ENCODE peak calls at places on chromosomes 1 and 21, in four cellular contexts. J is A549; U is CD4-positive, alpha-beta memory T cell; E is sigmoid colon. L is an unnamed sample.

GRCh38 chr1:36457691-36458090 is 6.5 kb downstream of the MRPS15 start:
- DNase-seq in J (no peak), U (peak; percentile 24), E (no peak), L (peak; percentile 85)

GRCh38 chr1:27527857-27528700 is 38.1 kb upstream of the WASF2 start:
- DNase-seq in J (no peak), U (peak; percentile 51), E (no peak), L (no peak)

GRCh38 chr1:21933397-21934248 is 3.5 kb downstream of the HSPG2 start:
- DNase-seq in J (no peak), U (no peak), E (peak; percentile 94), L (no peak)

GRCh38 chr1:202274611-202275010 is 67.1 kb downstream of the UBE2T start:
- DNase-seq in J (peak; percentile 50), U (peak; percentile 14), E (no peak), L (peak; percentile 20)

GRCh38 chr1:48123647-48124046 is 98.9 kb upstream of the SLC5A9 start:
- DNase-seq in J (no peak), U (no peak), E (no peak), L (no peak)

GRCh38 chr1:7785108-7785507 is 1.0 kb downstream of the PER3 start:
- DNase-seq in J (no peak), U (no peak), E (no peak), L (no peak)

GRCh38 chr1:33433509-33434362 is 2.8 kb upstream of the PHC2 start:
- DNase-seq in J (peak; percentile 16), U (no peak), E (peak; percentile 86), L (no peak)

GRCh38 chr1:235056937-235057336 is 71.7 kb downstream of the TOMM20 start:
- DNase-seq in J (peak; percentile 36), U (no peak), E (no peak), L (no peak)

GRCh38 chr1:189429610-189430009 is 1048.1 kb downstream of the BRINP3 start:
- DNase-seq in J (peak; percentile 2), U (no peak), E (no peak), L (peak; percentile 47)

GRCh38 chr1:19435181-19435580 is 50.2 kb downstream of the CAPZB start:
- DNase-seq in J (no peak), U (no peak), E (peak; percentile 79), L (no peak)

GRCh38 chr1:174839211-174839610 is 160.5 kb upstream of the CACYBP start:
- DNase-seq in J (no peak), U (no peak), E (no peak), L (no peak)

GRCh38 chr1:97038410-97038809 is 316.8 kb downstream of the PTBP2 start:
- DNase-seq in J (no peak), U (no peak), E (no peak), L (no peak)

GRCh38 chr1:10980841-10981727 is 31.4 kb upstream of the TARDBP start:
- DNase-seq in J (no peak), U (no peak), E (peak; percentile 79), L (no peak)

GRCh38 chr1:234978397-234979291 is 150.0 kb downstream of the TOMM20 start:
- DNase-seq in J (no peak), U (peak; percentile 76), E (peak; percentile 85), L (no peak)

GRCh38 chr21:31252611-31253010 is 91.5 kb downstream of the TIAM1 start:
- DNase-seq in J (no peak), U (no peak), E (no peak), L (no peak)

GRCh38 chr1:184287001-184287400 is 99.8 kb upstream of the C1orf21 start:
- DNase-seq in J (no peak), U (no peak), E (peak; percentile 77), L (no peak)

GRCh38 chr1:204578867-204579664 is 62.9 kb downstream of the MDM4 start:
- DNase-seq in J (no peak), U (peak; percentile 14), E (peak; percentile 71), L (no peak)

GRCh38 chr1:161481624-161482392 is 23.4 kb upstream of the FCGR2A start:
- DNase-seq in J (no peak), U (no peak), E (no peak), L (no peak)

GRCh38 chr1:101567582-101568189 is 330.9 kb downstream of the S1PR1 start:
- DNase-seq in J (peak; percentile 1), U (peak; percentile 31), E (no peak), L (peak; percentile 51)

GRCh38 chr1:92583821-92584760 is 97.4 kb upstream of the GFI1 start:
- DNase-seq in J (no peak), U (peak; percentile 67), E (no peak), L (peak; percentile 84)

GRCh38 chr1:38117444-38117887 is 70.9 kb upstream of the POU3F1 start:
- DNase-seq in J (no peak), U (no peak), E (no peak), L (no peak)

GRCh38 chr1:89198081-89198480 is 661 bp downstream of the GBP4 start:
- DNase-seq in J (no peak), U (no peak), E (no peak), L (no peak)

GRCh38 chr1:246301553-246302250 is 205.4 kb downstream of the SMYD3 start:
- DNase-seq in J (no peak), U (no peak), E (no peak), L (no peak)

GRCh38 chr21:31744162-31744800 is 12.4 kb upstream of the SCAF4 start:
- DNase-seq in J (no peak), U (no peak), E (no peak), L (peak; percentile 36)

GRCh38 chr1:41936107-41936506 is 17.4 kb upstream of the HIVEP3 start:
- DNase-seq in J (no peak), U (no peak), E (no peak), L (no peak)

GRCh38 chr1:205477759-205478247 is 22.0 kb upstream of the BLACAT1 start:
- DNase-seq in J (peak; percentile 52), U (no peak), E (no peak), L (no peak)

GRCh38 chr1:869499-870244 is 54.1 kb upstream of the SAMD11 start:
- DNase-seq in J (peak; percentile 42), U (peak; percentile 84), E (peak; percentile 77), L (peak; percentile 48)

DNA sequence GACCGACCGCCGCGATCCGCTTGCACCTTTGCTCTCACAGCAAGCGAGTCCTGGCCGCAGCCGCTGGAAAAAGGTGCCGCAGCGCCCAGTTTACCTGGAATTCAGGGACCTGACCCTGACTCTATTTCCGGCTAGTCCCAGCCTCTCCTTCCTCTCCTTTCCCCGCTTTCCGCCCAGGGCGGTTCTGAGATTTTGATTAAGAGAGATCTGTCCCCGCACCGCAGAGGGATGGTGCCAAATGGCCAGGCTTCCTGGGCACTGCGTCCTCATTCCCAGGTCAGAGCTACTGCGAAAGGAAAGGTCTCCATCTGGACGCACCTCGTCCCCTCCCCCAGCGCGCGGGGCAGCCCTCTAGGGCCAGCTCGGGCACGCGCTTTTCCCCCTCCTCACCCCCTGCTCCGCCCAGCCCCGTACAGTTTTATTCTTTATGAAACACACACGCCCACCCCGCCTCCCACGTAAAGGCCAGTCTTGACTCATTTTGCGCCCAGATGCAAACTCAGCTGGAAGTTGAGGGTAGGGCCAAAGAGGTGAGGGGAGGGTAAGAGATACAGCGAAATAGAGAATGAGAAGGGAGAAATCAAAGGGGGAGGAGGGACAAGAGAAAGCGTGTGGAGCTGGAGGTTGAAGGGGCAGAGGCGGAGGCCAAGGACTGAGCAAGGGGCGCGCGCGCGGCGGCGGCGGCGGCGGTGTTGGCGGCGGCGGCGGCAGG is 411.8 kb upstream of the ESRRG start:
- DNase-seq in J (no peak), U (no peak), E (no peak), L (no peak)
- H3K4me3 ChIP-seq in J (peak overlapping the region; percentile 40), U (no peak overlapping the region), E (peak overlapping the region; percentile 33), L (no peak overlapping the region)

GRCh38 chr1:220119043-220119512 is 25.1 kb downstream of the IARS2 start:
- DNase-seq in J (no peak), U (no peak), E (no peak), L (no peak)
- H3K4me3 ChIP-seq in J (no peak overlapping the region), U (no peak overlapping the region), E (no peak overlapping the region), L (no peak overlapping the region)

DNA sequence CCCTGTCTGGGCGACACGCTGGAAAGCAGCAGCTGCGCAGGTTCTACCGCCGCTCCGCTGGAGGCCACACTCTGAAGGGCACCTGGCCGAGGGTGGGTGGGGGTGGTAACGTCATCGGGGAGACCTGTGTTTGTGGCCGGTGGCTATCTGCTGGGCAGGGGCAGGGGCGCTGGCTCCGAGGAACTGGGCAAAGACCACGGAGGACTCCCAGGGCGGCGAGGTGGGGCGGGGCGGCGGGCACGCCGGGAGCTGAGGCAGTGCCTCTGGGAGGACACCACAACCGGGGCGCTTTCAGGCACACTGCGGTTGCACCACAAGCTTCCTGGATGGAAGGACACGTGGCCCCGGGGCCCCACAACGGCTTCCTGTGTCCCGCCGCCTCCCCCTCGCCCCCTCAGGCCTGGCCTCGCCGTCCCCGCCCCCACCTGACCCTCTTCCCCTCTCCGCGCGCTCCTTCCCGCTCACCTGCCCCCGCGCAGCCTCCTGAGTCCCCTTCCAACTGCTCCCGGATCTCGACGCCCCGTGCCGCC is 3.3 kb upstream of the DENND2D start:
- DNase-seq in J (no peak), U (peak; percentile 86), E (peak; percentile 84), L (peak; percentile 90)
- H3K4me3 ChIP-seq in J (peak overlapping the region; percentile 61), U (peak overlapping the region; percentile 18), E (peak overlapping the region; percentile 59), L (peak overlapping the region; percentile 55)

GRCh38 chr1:157849229-157849875 is 7.7 kb upstream of the CD5L start:
- DNase-seq in J (no peak), U (no peak), E (no peak), L (no peak)
- H3K4me3 ChIP-seq in J (no peak overlapping the region), U (no peak overlapping the region), E (no peak overlapping the region), L (no peak overlapping the region)

L was measured in Jurkat, Clone E6-1.